ENCODE peak calls at places on chromosomes 4 and X, in nine cellular contexts. Q is GM10248; L is activated CD8-positive, alpha-beta memory T cell treated with anti-CD3 and anti-CD28 coated beads, Interleukin-2, amount 10 ng/mL, durations not matched to agents 7 days and 5 days; S is Right ventricle myocardium superior; O is EH; T is MCF 10A; F is posterior vena cava; U is cardiac muscle cell; X is hypothalamus. Y is an unnamed sample.

GRCh38 chr4:173008436-173008835 is 160.2 kb upstream of the GALNT7 start:
- DNase-seq in T (no peak), O (no peak), F (no peak), X (no peak), S (no peak), L (no peak), U (no peak), Q (no peak), Y (no peak)

GRCh38 chrX:153634236-153634635 is 12.8 kb upstream of the DUSP9 start:
- DNase-seq in O (no peak), Q (no peak), T (no peak), F (peak), L (no peak), S (no peak), X (no peak), U (no peak), Y (peak)

GRCh38 chr4:13642576-13642975 is 15.1 kb upstream of the BOD1L1 start:
- DNase-seq in O (peak), L (no peak), T (peak), F (no peak), Q (no peak), S (no peak), U (peak), X (peak), Y (no peak)

GRCh38 chr4:83961575-83961974 is 425.7 kb downstream of the GPAT3 start:
- DNase-seq in T (peak), Q (no peak), L (no peak), O (peak), S (no peak), X (no peak), F (no peak), U (peak), Y (no peak)

GRCh38 chr4:56937262-56937661 is 29.6 kb downstream of the REST start:
- DNase-seq in O (peak), L (no peak), F (no peak), S (no peak), T (peak), X (no peak), U (peak), Q (no peak), Y (peak)

GRCh38 chr4:177484613-177485021 is 42.4 kb upstream of the AGA start:
- DNase-seq in S (no peak), Q (no peak), U (peak), L (no peak), X (no peak), T (peak), F (no peak), O (peak), Y (no peak)

GRCh38 chr4:140523857-140524742 is at the start of gene ELMOD2:
- DNase-seq in U (peak), T (peak), S (peak), L (peak), X (peak), F (peak), Q (peak), O (peak), Y (peak)

GRCh38 chr4:81452452-81453011 is 19.2 kb downstream of the RASGEF1B start:
- DNase-seq in L (no peak), F (no peak), S (no peak), O (no peak), T (peak), U (peak), Q (no peak), X (no peak), Y (no peak)